ENCODE peak calls at places on chromosomes 1 and 21, in nine cellular contexts. G is hepatocyte, W is HCT116, D is GM23248, N is OCI-LY7, V is PC-3, U is MM.1S, Y is GM23338, O is SK-N-SH. B is an unnamed sample.

GRCh38 chr1:208309771-208310170 is 65.6 kb upstream of the PLXNA2 start:
- DNase-seq in G (no peak), W (no peak), D (no peak), N (no peak), V (no peak), U (no peak), Y (no peak), O (no peak), B (no peak)

GRCh38 chr1:240417317-240417716 is 194.6 kb downstream of the GREM2 start:
- DNase-seq in G (no peak), W (no peak), D (peak), N (no peak), V (peak), U (no peak), Y (no peak), O (peak), B (no peak)

GRCh38 chr1:24915819-24916602 is 14.1 kb downstream of the RUNX3 start:
- DNase-seq in G (no peak), W (no peak), D (no peak), N (no peak), V (no peak), U (no peak), Y (no peak), O (no peak), B (no peak)

GRCh38 chr1:186375929-186376330 is 292 bp downstream of the ODR4 start:
- DNase-seq in G (no peak), W (no peak), D (no peak), N (no peak), V (no peak), U (no peak), Y (no peak), O (no peak), B (no peak)

GRCh38 chr1:200520740-200521139 is 99.8 kb downstream of the KIF14 start:
- DNase-seq in G (no peak), W (no peak), D (no peak), N (no peak), V (no peak), U (no peak), Y (no peak), O (no peak), B (no peak)

GRCh38 chr21:36434144-36434543 is 45.8 kb downstream of the CLDN14 start:
- DNase-seq in G (no peak), W (no peak), D (no peak), N (no peak), V (no peak), U (no peak), Y (peak), O (no peak), B (no peak)

GRCh38 chr1:26530898-26531598 is 1.5 kb downstream of the RPS6KA1 start:
- DNase-seq in G (peak), W (peak), D (peak), N (peak), V (peak), U (no peak), Y (peak), O (peak), B (peak)

GRCh38 chr1:246699095-246699735 is 25.0 kb upstream of the SCCPDH start:
- DNase-seq in G (peak), W (peak), D (peak), N (peak), V (peak), U (peak), Y (peak), O (peak), B (peak)

GRCh38 chr1:8653878-8654277 is 163.6 kb downstream of the RERE start:
- DNase-seq in G (no peak), W (no peak), D (no peak), N (peak), V (no peak), U (no peak), Y (no peak), O (no peak), B (no peak)

GRCh38 chr1:28553229-28553930 is 495 bp downstream of the TRNAU1AP start:
- DNase-seq in G (peak), W (no peak), D (peak), N (peak), V (peak), U (peak), Y (peak), O (peak), B (peak)

GRCh38 chr1:187264995-187265602 is 436.4 kb downstream of the PLA2G4A start:
- DNase-seq in G (peak), W (peak), D (peak), N (peak), V (peak), U (peak), Y (peak), O (peak), B (peak)

GRCh38 chr1:91500756-91501526 is at the start of gene CDC7:
- DNase-seq in G (peak), W (peak), D (peak), N (peak), V (peak), U (peak), Y (peak), O (peak), B (peak)

GRCh38 chr1:181205901-181206300 is 117.4 kb downstream of the IER5 start:
- DNase-seq in G (no peak), W (no peak), D (no peak), N (no peak), V (no peak), U (no peak), Y (peak), O (no peak), B (no peak)

GRCh38 chr21:45974073-45975016 is 7.2 kb upstream of the COL6A1 start:
- DNase-seq in G (peak), W (peak), D (peak), N (no peak), V (peak), U (no peak), Y (peak), O (peak), B (peak)

GRCh38 chr1:219227731-219228419 is 54.2 kb downstream of the LYPLAL1 start:
- DNase-seq in G (no peak), W (no peak), D (no peak), N (no peak), V (no peak), U (no peak), Y (peak), O (no peak), B (no peak)

GRCh38 chr1:191608367-191608766 is 549.9 kb upstream of the RGS18 start:
- DNase-seq in G (no peak), W (no peak), D (no peak), N (peak), V (peak), U (no peak), Y (peak), O (no peak), B (no peak)

GRCh38 chr1:59641861-59642260 is 172.9 kb upstream of the HOOK1 start:
- DNase-seq in G (no peak), W (no peak), D (no peak), N (no peak), V (no peak), U (no peak), Y (peak), O (no peak), B (no peak)

GRCh38 chr1:37288900-37289299 is 185.5 kb upstream of the ZC3H12A start:
- DNase-seq in G (no peak), W (no peak), D (no peak), N (peak), V (no peak), U (peak), Y (no peak), O (no peak), B (no peak)

GRCh38 chr1:77889240-77889637 is 815 bp downstream of the NEXN start:
- DNase-seq in G (peak), W (no peak), D (peak), N (no peak), V (peak), U (no peak), Y (peak), O (no peak), B (peak)

GRCh38 chr21:46626536-46627302 is 8.8 kb upstream of the PRMT2 start:
- DNase-seq in G (no peak), W (no peak), D (no peak), N (no peak), V (no peak), U (no peak), Y (peak), O (no peak), B (no peak)

GRCh38 chr1:87592156-87592555 is 263.5 kb downstream of the LMO4 start:
- DNase-seq in G (no peak), W (no peak), D (no peak), N (no peak), V (no peak), U (peak), Y (no peak), O (no peak), B (no peak)

GRCh38 chr1:29708818-29709710 is 472.7 kb downstream of the PTPRU start:
- DNase-seq in G (peak), W (no peak), D (peak), N (peak), V (peak), U (no peak), Y (peak), O (peak), B (peak)

GRCh38 chr1:106755682-106756406 is 300.6 kb upstream of the PRMT6 start:
- DNase-seq in G (no peak), W (no peak), D (peak), N (no peak), V (peak), U (no peak), Y (no peak), O (no peak), B (no peak)

GRCh38 chr1:59124166-59124565 is 172.7 kb upstream of the FGGY start:
- DNase-seq in G (no peak), W (no peak), D (peak), N (no peak), V (no peak), U (no peak), Y (no peak), O (no peak), B (no peak)

GRCh38 chr1:40824591-40825429 is 37.4 kb downstream of the CITED4 start:
- DNase-seq in G (peak), W (no peak), D (peak), N (no peak), V (no peak), U (no peak), Y (peak), O (no peak), B (peak)

GRCh38 chr1:109508001-109508872 is 1.3 kb downstream of the AMIGO1 start:
- DNase-seq in G (no peak), W (no peak), D (no peak), N (no peak), V (no peak), U (no peak), Y (no peak), O (no peak), B (no peak)

GRCh38 chr1:101388904-101389546 is 152.2 kb downstream of the S1PR1 start:
- DNase-seq in G (peak), W (no peak), D (peak), N (peak), V (no peak), U (no peak), Y (no peak), O (no peak), B (no peak)

GRCh38 chr1:243596441-243597183 is 253.4 kb downstream of the AKT3 start:
- DNase-seq in G (no peak), W (no peak), D (peak), N (no peak), V (peak), U (peak), Y (no peak), O (no peak), B (no peak)

GRCh38 chr21:36080386-36080785 is 10.6 kb downstream of the CBR1 start:
- DNase-seq in G (no peak), W (no peak), D (no peak), N (no peak), V (no peak), U (no peak), Y (no peak), O (no peak), B (no peak)

GRCh38 chr1:75992312-75992711 is 60.1 kb upstream of the ASB17 start:
- DNase-seq in G (no peak), W (no peak), D (no peak), N (no peak), V (no peak), U (no peak), Y (peak), O (no peak), B (no peak)

GRCh38 chr1:229342902-229343587 is at the start of gene CCSAP:
- DNase-seq in G (peak), W (no peak), D (peak), N (peak), V (peak), U (peak), Y (peak), O (no peak), B (peak)

GRCh38 chr1:151837841-151838490 is 1.7 kb downstream of the C2CD4D start:
- DNase-seq in G (peak), W (no peak), D (peak), N (no peak), V (no peak), U (peak), Y (peak), O (no peak), B (peak)

GRCh38 chr1:227789042-227789880 is 26.2 kb upstream of the PRSS38 start:
- DNase-seq in G (no peak), W (no peak), D (peak), N (no peak), V (peak), U (no peak), Y (peak), O (peak), B (peak)

GRCh38 chr1:61616830-61617229 is 108.1 kb downstream of the TM2D1 start:
- DNase-seq in G (no peak), W (no peak), D (no peak), N (no peak), V (no peak), U (no peak), Y (no peak), O (no peak), B (no peak)

GRCh38 chr1:38038836-38039235 is 7.8 kb downstream of the POU3F1 start:
- DNase-seq in G (peak), W (no peak), D (peak), N (no peak), V (peak), U (no peak), Y (no peak), O (no peak), B (no peak)

GRCh38 chr1:53826367-53826766 is 11.7 kb downstream of the NDC1 start:
- DNase-seq in G (no peak), W (no peak), D (peak), N (no peak), V (no peak), U (no peak), Y (peak), O (no peak), B (peak)
- TF ChIP-seq EZH2phosphoT487 in G (no peak), W (no peak), D (no peak), N (no peak), V (no peak), U (no peak), Y (no peak), O (no peak), B (no peak)

GRCh38 chr1:206634365-206635079 is 814 bp upstream of the DYRK3 start:
- DNase-seq in G (peak), W (peak), D (peak), N (peak), V (peak), U (peak), Y (peak), O (peak), B (peak)

GRCh38 chr1:206633708-206634121 is 1.6 kb upstream of the DYRK3 start:
- DNase-seq in G (peak), W (no peak), D (peak), N (no peak), V (peak), U (no peak), Y (no peak), O (no peak), B (peak)

GRCh38 chr1:206628916-206629315 is 6.4 kb upstream of the DYRK3 start:
- DNase-seq in G (no peak), W (no peak), D (no peak), N (no peak), V (no peak), U (no peak), Y (no peak), O (no peak), B (no peak)

GRCh38 chr1:206635080-206635982 is at the start of gene DYRK3:
- DNase-seq in G (peak), W (peak), D (peak), N (peak), V (peak), U (peak), Y (peak), O (peak), B (peak)

GRCh38 chr1:206631085-206631509 is 4.2 kb upstream of the DYRK3 start:
- DNase-seq in G (peak), W (peak), D (peak), N (peak), V (peak), U (peak), Y (peak), O (peak), B (peak)
- H2AFZ ChIP-seq in G (no peak), W (peak), D (no peak), N (peak), V (no peak), U (no peak), Y (no peak), O (peak), B (no peak)

DNA sequence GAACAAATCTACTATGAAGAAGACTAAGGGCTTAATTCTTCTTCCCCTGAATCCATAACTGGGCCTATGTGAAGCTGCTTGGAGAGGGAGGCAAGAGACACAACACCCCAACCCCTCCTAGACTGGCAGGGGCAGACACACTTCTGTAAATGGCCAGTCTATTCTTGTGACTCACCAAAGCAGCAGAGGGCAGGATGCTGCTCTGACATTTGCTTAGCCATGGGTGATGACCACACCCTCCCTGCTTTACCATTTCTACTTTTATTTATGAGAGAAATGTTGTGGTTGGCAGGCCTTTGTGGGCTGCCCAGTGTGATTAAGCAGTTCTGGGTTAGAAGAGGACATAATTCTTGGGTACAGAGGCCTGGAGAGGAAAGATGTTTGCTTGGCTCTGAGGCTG is 189.8 kb upstream of the DPYD start:
- DNase-seq in G (no peak), W (no peak), D (peak), N (no peak), V (peak), U (no peak), Y (no peak), O (no peak), B (no peak)
- TF ChIP-seq EZH2phosphoT487 in G (no peak), W (no peak), D (no peak), N (no peak), V (no peak), U (no peak), Y (no peak), O (no peak), B (no peak)

DNA sequence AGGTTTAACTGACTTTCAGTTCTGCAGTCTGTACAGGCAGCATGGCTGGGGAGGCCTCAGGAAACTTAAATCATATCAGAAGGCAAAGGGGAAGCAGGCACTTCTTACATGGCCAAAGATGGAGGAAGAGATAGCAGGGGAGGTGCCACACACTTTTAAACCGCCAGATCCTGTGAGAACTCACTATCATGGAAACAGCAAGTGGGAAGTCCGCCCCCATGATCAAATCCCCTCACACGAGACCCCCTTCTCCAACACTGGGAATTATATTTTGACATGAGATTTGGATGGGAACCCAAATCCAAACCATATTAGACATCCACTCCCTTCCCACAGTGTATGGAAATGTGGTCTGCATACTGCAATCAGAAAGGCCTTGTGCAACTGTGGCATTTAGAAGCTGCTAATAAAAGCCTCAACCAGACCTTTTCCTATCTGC is 148.2 kb downstream of the FCRL5 start:
- DNase-seq in G (no peak), W (no peak), D (no peak), N (peak), V (no peak), U (no peak), Y (no peak), O (no peak), B (no peak)
- H2AFZ ChIP-seq in G (no peak), W (no peak), D (no peak), N (peak), V (no peak), U (peak), Y (no peak), O (no peak), B (peak)

DNA sequence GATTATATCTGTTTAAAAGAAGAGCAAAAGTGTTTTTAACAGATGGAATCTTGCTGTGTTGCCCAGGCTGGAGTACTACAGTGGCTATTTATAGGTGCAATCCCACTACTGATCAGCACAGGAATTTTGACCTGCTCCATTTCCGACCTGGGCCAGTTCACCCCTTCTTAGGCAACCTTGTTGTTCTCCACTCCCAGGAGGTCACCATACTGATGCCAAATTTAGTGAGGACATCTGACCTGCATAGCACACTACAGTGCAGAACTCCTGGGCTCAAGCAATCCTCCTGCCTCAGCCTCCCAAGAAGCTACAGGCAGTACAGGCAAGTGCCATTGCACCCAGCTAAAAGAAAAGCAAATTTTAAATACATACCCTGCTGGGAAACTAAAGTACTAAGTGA is 11.3 kb upstream of the NUP210L start:
- DNase-seq in G (no peak), W (no peak), D (no peak), N (no peak), V (no peak), U (no peak), Y (no peak), O (no peak), B (no peak)
- TF ChIP-seq EZH2phosphoT487 in G (no peak), W (no peak), D (no peak), N (no peak), V (no peak), U (no peak), Y (no peak), O (no peak), B (no peak)

GRCh38 chr1:55426619-55427018 is 211.5 kb upstream of the USP24 start:
- DNase-seq in G (peak), W (no peak), D (no peak), N (no peak), V (peak), U (no peak), Y (no peak), O (no peak), B (no peak)
- H2AFZ ChIP-seq in G (no peak), W (no peak), D (no peak), N (no peak), V (no peak), U (no peak), Y (no peak), O (no peak), B (no peak)

GRCh38 chr1:175731581-175731980 is 11.8 kb downstream of the TNR start:
- DNase-seq in G (no peak), W (no peak), D (no peak), N (no peak), V (no peak), U (no peak), Y (no peak), O (no peak), B (no peak)

GRCh38 chr1:175735144-175735543 is 8.3 kb downstream of the TNR start:
- DNase-seq in G (no peak), W (no peak), D (no peak), N (no peak), V (no peak), U (no peak), Y (no peak), O (no peak), B (no peak)

GRCh38 chr1:175734642-175735041 is 8.8 kb downstream of the TNR start:
- DNase-seq in G (no peak), W (no peak), D (no peak), N (no peak), V (no peak), U (no peak), Y (no peak), O (no peak), B (no peak)

DNA sequence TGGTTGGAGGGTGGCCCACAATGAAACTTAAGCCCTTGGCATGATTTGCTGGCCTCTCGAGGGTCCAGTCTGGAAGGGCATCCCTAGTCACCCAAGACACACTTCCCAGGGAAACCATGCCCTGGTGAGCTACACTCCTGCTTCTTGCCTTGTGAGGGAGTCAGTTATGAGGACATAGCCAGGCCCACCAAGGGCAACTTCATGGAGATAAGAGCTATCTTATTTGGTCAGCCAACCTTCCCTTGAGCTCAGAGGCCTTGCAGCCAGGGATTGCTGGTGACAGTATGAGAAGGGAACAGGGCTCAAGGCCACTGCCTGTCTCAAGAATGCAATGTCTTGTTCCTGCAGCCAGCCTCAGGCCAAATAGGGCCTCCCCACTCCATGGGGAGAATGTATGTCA is 9.6 kb downstream of the TNR start:
- DNase-seq in G (no peak), W (no peak), D (no peak), N (no peak), V (no peak), U (no peak), Y (no peak), O (no peak), B (no peak)
- TF ChIP-seq EZH2phosphoT487 in G (no peak), W (no peak), D (no peak), N (no peak), V (no peak), U (no peak), Y (no peak), O (no peak), B (no peak)